ENCODE peak calls at places on chromosome 14, in five cellular contexts. One of them, this sample, is unnamed.

GRCh38 chr14:105102893-105103292 is 37.7 kb upstream of the GPR132 start:
- DNase-seq in HepG2: no peak
- DNase-seq in SK-N-SH: no peak
- DNase-seq in HCT116: no peak
- DNase-seq in A549: no peak
- DNase-seq in this sample: no peak

GRCh38 chr14:54667764-54668163 is 100.8 kb downstream of the SAMD4A start:
- DNase-seq in HepG2: no peak
- DNase-seq in SK-N-SH: no peak
- DNase-seq in HCT116: no peak
- DNase-seq in A549: no peak
- DNase-seq in this sample: no peak

GRCh38 chr14:56798447-56799326 is 11.6 kb downstream of the OTX2 start:
- DNase-seq in HepG2: no peak
- DNase-seq in SK-N-SH: no peak
- DNase-seq in HCT116: no peak
- DNase-seq in A549: no peak
- DNase-seq in this sample: no peak

GRCh38 chr14:101504096-101504948 is 57.0 kb upstream of the DIO3 start:
- DNase-seq in HepG2: no peak
- DNase-seq in SK-N-SH: no peak
- DNase-seq in HCT116: no peak
- DNase-seq in A549: no peak
- DNase-seq in this sample: no peak

GRCh38 chr14:22646570-22647254 is 2.6 kb upstream of the OR6J1 start:
- DNase-seq in HepG2: no peak
- DNase-seq in SK-N-SH: no peak
- DNase-seq in HCT116: no peak
- DNase-seq in A549: no peak
- DNase-seq in this sample: peak; percentile 63

GRCh38 chr14:105533811-105534498 is 7.6 kb downstream of the TMEM121 start:
- DNase-seq in HepG2: no peak
- DNase-seq in SK-N-SH: no peak
- DNase-seq in HCT116: no peak
- DNase-seq in A549: no peak
- DNase-seq in this sample: no peak

GRCh38 chr14:22657861-22658260 is 13.7 kb upstream of the OR6J1 start:
- DNase-seq in HepG2: peak; percentile 59
- DNase-seq in SK-N-SH: no peak
- DNase-seq in HCT116: no peak
- DNase-seq in A549: no peak
- DNase-seq in this sample: no peak

GRCh38 chr14:90842726-90843125 is 26.5 kb upstream of the TTC7B start:
- DNase-seq in HepG2: no peak
- DNase-seq in SK-N-SH: no peak
- DNase-seq in HCT116: no peak
- DNase-seq in A549: no peak
- DNase-seq in this sample: no peak

GRCh38 chr14:32202468-32202865 is 602 bp downstream of the RNU6-8 start:
- DNase-seq in HepG2: peak; percentile 60
- DNase-seq in SK-N-SH: peak; percentile 19
- DNase-seq in HCT116: no peak
- DNase-seq in A549: no peak
- DNase-seq in this sample: no peak

GRCh38 chr14:79585845-79586244 is 625.5 kb downstream of the DIO2 start:
- DNase-seq in HepG2: no peak
- DNase-seq in SK-N-SH: no peak
- DNase-seq in HCT116: no peak
- DNase-seq in A549: no peak
- DNase-seq in this sample: no peak

GRCh38 chr14:102693006-102693755 is 84.1 kb upstream of the TRAF3 start:
- DNase-seq in HepG2: peak; percentile 61
- DNase-seq in SK-N-SH: no peak
- DNase-seq in HCT116: no peak
- DNase-seq in A549: no peak
- DNase-seq in this sample: no peak

GRCh38 chr14:71658261-71658860 is 273.9 kb upstream of the RGS6 start:
- DNase-seq in HepG2: no peak
- DNase-seq in SK-N-SH: no peak
- DNase-seq in HCT116: no peak
- DNase-seq in A549: no peak
- DNase-seq in this sample: no peak

GRCh38 chr14:68718033-68718725 is 74.7 kb downstream of the ZFP36L1 start:
- DNase-seq in HepG2: no peak
- DNase-seq in SK-N-SH: no peak
- DNase-seq in HCT116: peak; percentile 36
- DNase-seq in A549: peak; percentile 36
- DNase-seq in this sample: no peak
- TF ChIP-seq REST in HepG2: no peak
- TF ChIP-seq REST in SK-N-SH: no peak
- TF ChIP-seq REST in HCT116: no peak
- TF ChIP-seq REST in A549: no peak
- TF ChIP-seq REST in this sample: no peak

GRCh38 chr14:97172644-97173043 is 375.5 kb downstream of the VRK1 start:
- DNase-seq in HepG2: no peak
- DNase-seq in SK-N-SH: no peak
- DNase-seq in HCT116: no peak
- DNase-seq in A549: no peak
- DNase-seq in this sample: no peak
- TF ChIP-seq REST in HepG2: no peak
- TF ChIP-seq REST in SK-N-SH: no peak
- TF ChIP-seq REST in HCT116: no peak
- TF ChIP-seq REST in A549: no peak
- TF ChIP-seq REST in this sample: no peak

GRCh38 chr14:68260121-68260520 is 440.5 kb downstream of the RAD51B start:
- DNase-seq in HepG2: no peak
- DNase-seq in SK-N-SH: no peak
- DNase-seq in HCT116: no peak
- DNase-seq in A549: no peak
- DNase-seq in this sample: no peak
- TF ChIP-seq REST in HepG2: no peak
- TF ChIP-seq REST in SK-N-SH: no peak
- TF ChIP-seq REST in HCT116: no peak
- TF ChIP-seq REST in A549: no peak
- TF ChIP-seq REST in this sample: no peak

DNA sequence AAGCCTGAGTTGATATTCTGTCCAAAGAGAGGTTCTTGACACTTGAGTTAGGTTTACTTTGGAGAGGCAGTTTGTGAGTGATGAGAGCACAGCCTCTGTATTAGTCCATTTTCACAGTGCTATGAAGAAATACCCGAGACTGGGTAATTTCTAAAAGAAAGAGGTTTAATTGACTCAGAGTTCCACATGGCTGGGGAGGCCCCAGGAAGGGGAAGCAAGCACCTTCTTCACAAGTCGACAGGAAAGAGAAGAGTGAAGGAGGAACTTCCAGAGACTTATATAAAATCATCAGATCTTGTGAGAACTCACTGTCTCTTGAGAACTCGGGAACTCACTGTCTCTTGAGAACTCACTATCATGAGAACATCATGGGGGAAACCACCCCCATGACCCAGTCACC is 5.4 kb downstream of the ZC3H14 start:
- DNase-seq in HepG2: no peak
- DNase-seq in SK-N-SH: no peak
- DNase-seq in HCT116: no peak
- DNase-seq in A549: no peak
- DNase-seq in this sample: peak; percentile 41
- TF ChIP-seq REST in HepG2: no peak
- TF ChIP-seq REST in SK-N-SH: no peak
- TF ChIP-seq REST in HCT116: no peak
- TF ChIP-seq REST in A549: no peak
- TF ChIP-seq REST in this sample: no peak